ENCODE peak calls at places on chromosomes 12 and 14, in four cellular contexts. Q is endodermal cell, V is IMR-90, U is fibroblast of lung. M is an unnamed sample. For H3K4me1, the result is how much of the 10 kb centered on the place peaks cover.

GRCh38 chr12:122855985-122856831 is 21.0 kb downstream of the HIP1R start:
- DNase-seq in Q (peak), V (no peak), U (no peak), M (no peak)

GRCh38 chr12:19052689-19053088 is 76.8 kb upstream of the PLEKHA5 start:
- DNase-seq in Q (no peak), V (no peak), U (no peak), M (no peak)

GRCh38 chr12:119012179-119012578 is 30.8 kb downstream of the SRRM4 start:
- DNase-seq in Q (peak), V (no peak), U (no peak), M (no peak)

GRCh38 chr14:39351708-39352107 is 80.5 kb downstream of the FBXO33 start:
- DNase-seq in Q (no peak), V (peak), U (no peak), M (no peak)

GRCh38 chr14:68589447-68590232 is 203.2 kb downstream of the ZFP36L1 start:
- DNase-seq in Q (peak), V (peak), U (peak), M (no peak)

GRCh38 chr12:104519190-104519857 is 62.6 kb downstream of the CHST11 start:
- DNase-seq in Q (peak), V (no peak), U (no peak), M (no peak)

GRCh38 chr14:34843011-34843554 is 32.1 kb downstream of the BAZ1A start:
- DNase-seq in Q (peak), V (peak), U (peak), M (peak)

GRCh38 chr12:99153283-99153682 is 494.3 kb upstream of the GARIN6 start:
- DNase-seq in Q (no peak), V (no peak), U (no peak), M (no peak)

GRCh38 chr14:91376547-91377477 is 40.8 kb downstream of the CCDC88C start:
- DNase-seq in Q (peak), V (no peak), U (no peak), M (no peak)

GRCh38 chr12:80018119-80018518 is 81.2 kb upstream of the OTOGL start:
- DNase-seq in Q (no peak), V (no peak), U (no peak), M (no peak)

GRCh38 chr14:101362529-101363260 is 198.6 kb upstream of the DIO3 start:
- DNase-seq in Q (no peak), V (no peak), U (no peak), M (peak)

GRCh38 chr14:100383727-100384158 is 60.6 kb downstream of the SLC25A47 start:
- DNase-seq in Q (peak), V (peak), U (no peak), M (no peak)

GRCh38 chr12:105836235-105836634 is 302.5 kb downstream of the NUAK1 start:
- DNase-seq in Q (no peak), V (no peak), U (no peak), M (no peak)

GRCh38 chr12:107374136-107374535 is 280.8 kb upstream of the CRY1 start:
- DNase-seq in Q (no peak), V (no peak), U (no peak), M (no peak)

GRCh38 chr12:103310871-103311270 is 184.9 kb downstream of the C12orf42 start:
- DNase-seq in Q (no peak), V (no peak), U (no peak), M (no peak)

GRCh38 chr12:120971299-120972180 is 6.8 kb upstream of the HNF1A start:
- DNase-seq in Q (peak), V (peak), U (peak), M (no peak)

GRCh38 chr14:68363841-68364711 is 428.8 kb downstream of the ZFP36L1 start:
- DNase-seq in Q (peak), V (peak), U (peak), M (no peak)

GRCh38 chr14:30614155-30614554 is 8.0 kb upstream of the SCFD1 start:
- DNase-seq in Q (no peak), V (no peak), U (no peak), M (no peak)

GRCh38 chr12:84463756-84464495 is 448.7 kb downstream of the SLC6A15 start:
- DNase-seq in Q (no peak), V (peak), U (peak), M (no peak)

GRCh38 chr12:99984271-99985128 is at the start of gene ANKS1B:
- DNase-seq in Q (peak), V (peak), U (peak), M (no peak)

GRCh38 chr12:89138048-89138852 is 214.1 kb downstream of the DUSP6 start:
- DNase-seq in Q (no peak), V (peak), U (peak), M (no peak)

GRCh38 chr14:67567654-67568053 is 32.4 kb downstream of the PIGH start:
- DNase-seq in Q (no peak), V (no peak), U (no peak), M (peak)

GRCh38 chr14:81396108-81396507 is 4.0 kb downstream of the STON2 start:
- DNase-seq in Q (no peak), V (no peak), U (peak), M (no peak)

GRCh38 chr12:112530941-112531340 is 112.2 kb downstream of the PTPN11 start:
- DNase-seq in Q (no peak), V (no peak), U (no peak), M (no peak)

GRCh38 chr14:50018236-50019210 is 97.8 kb downstream of the VCPKMT start:
- DNase-seq in Q (no peak), V (peak), U (peak), M (no peak)

GRCh38 chr14:37625597-37626595 is 30.5 kb downstream of the TTC6 start:
- DNase-seq in Q (no peak), V (peak), U (peak), M (no peak)

GRCh38 chr12:84727964-84728363 is 184.6 kb downstream of the SLC6A15 start:
- DNase-seq in Q (peak), V (no peak), U (peak), M (no peak)

GRCh38 chr14:22314183-22314820 is 274.7 kb downstream of the DAD1 start:
- DNase-seq in Q (peak), V (peak), U (peak), M (no peak)

GRCh38 chr12:52319097-52319496 is 2.1 kb downstream of the KRT83 start:
- DNase-seq in Q (peak), V (no peak), U (no peak), M (no peak)

GRCh38 chr14:88026890-88027289 is 22.0 kb downstream of the GPR65 start:
- DNase-seq in Q (no peak), V (no peak), U (no peak), M (no peak)

GRCh38 chr12:127083028-127083949 is 1183.7 kb upstream of the TMEM132C start:
- DNase-seq in Q (no peak), V (peak), U (peak), M (no peak)

GRCh38 chr14:34302654-34303053 is 159.4 kb downstream of the SPTSSA start:
- DNase-seq in Q (no peak), V (no peak), U (peak), M (no peak)

GRCh38 chr12:47808049-47808448 is 11.7 kb downstream of the HDAC7 start:
- DNase-seq in Q (no peak), V (peak), U (peak), M (no peak)

GRCh38 chr14:59427653-59428578 is 37.3 kb downstream of the GPR135 start:
- DNase-seq in Q (no peak), V (no peak), U (peak), M (no peak)

GRCh38 chr14:103205541-103205906 is 82.3 kb downstream of the TNFAIP2 start:
- DNase-seq in Q (no peak), V (no peak), U (no peak), M (no peak)

GRCh38 chr12:76180401-76181277 is 96.2 kb upstream of the NAP1L1 start:
- DNase-seq in Q (peak), V (no peak), U (no peak), M (no peak)

GRCh38 chr12:102172436-102172835 is 25.2 kb downstream of the PMCH start:
- DNase-seq in Q (no peak), V (peak), U (peak), M (no peak)

GRCh38 chr12:102171951-102172350 is 25.7 kb downstream of the PMCH start:
- DNase-seq in Q (no peak), V (peak), U (no peak), M (no peak)

GRCh38 chr12:102174117-102174516 is 23.5 kb downstream of the PMCH start:
- DNase-seq in Q (no peak), V (no peak), U (no peak), M (no peak)

GRCh38 chr12:102167821-102168605 is 29.6 kb downstream of the PMCH start:
- DNase-seq in Q (no peak), V (peak), U (peak), M (no peak)

DNA sequence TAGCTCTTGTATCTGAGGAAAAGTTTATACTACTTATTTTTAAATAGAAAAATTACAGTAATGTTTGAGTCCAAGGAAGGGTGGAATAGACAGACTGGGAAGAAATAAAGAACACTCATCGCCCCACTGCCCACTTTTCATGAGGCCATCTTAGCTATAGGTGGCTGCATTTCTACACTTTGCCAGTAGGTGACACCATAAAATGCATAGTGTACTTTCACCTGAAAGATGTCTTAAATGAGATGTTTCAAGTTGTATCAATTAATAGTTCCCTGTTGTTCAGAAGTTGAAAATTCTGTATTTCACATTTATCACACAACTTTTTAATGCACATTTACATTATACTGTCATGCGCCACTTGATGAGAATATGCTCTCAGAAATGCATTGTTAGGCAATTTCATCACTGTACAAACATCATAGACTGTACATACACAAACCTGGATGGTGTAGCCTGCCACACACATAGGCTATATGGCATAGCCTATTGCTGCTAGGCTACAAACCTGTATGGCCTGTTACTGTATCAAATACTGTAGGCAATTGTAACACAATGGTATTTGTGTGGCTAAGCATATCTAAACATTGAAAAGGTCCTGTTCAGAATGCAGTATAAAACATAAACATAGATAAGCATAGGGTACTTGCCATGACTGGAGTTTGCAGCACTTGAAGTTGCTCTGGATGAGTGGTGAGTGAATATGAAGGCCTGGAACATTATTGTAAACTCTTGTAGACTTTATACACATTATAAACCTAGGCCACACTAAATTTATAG is 27.5 kb downstream of the PMCH start:
- DNase-seq in Q (no peak), V (peak), U (peak), M (no peak)
- TF ChIP-seq CTCF in Q (peak), V (peak), U (peak), M (peak)

DNA sequence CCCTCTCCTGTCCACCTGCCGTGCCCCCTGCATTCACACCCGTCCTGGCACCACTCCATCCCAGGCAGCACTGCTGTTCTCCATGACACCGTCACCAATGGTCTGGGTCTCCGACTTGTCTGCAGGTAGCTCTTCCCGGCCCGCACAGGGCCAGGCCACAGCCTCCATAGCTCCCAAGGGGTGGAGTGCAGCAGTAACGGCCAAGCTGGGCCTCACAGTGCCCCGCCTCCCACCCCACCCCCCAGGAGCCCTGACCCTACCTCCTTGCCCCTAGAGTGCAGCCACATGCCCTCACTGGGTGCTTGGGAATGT is 12.9 kb downstream of the FBRSL1 start:
- DNase-seq in Q (no peak), V (no peak), U (no peak), M (no peak)
- H3K4me1 ChIP-seq in Q (under half), V (under half), U (under half), M (under half)

GRCh38 chr14:33194551-33194950 is 255.9 kb downstream of the NPAS3 start:
- DNase-seq in Q (no peak), V (no peak), U (peak), M (no peak)
- H3K27ac ChIP-seq in Q (no peak), V (no peak), U (no peak), M (no peak)

DNA sequence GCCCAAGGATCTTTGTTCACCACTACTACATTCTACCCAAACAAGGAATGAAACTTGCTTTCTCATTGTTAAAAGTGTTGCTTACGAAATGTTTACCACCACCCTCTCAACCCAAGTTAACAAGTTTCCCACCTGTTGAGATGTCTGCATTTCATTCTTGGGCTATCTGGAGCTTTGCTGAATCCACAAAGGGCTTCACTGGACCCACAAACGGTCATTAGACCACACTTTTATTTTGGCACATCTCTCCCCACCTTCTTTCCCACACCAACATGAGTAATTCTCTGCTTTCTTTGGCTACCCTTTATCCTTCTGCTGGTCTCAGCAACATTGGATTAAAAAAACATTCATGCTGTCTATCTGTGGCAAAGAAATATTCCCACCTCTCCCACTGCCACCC is 78.0 kb downstream of the TMEM260 start:
- DNase-seq in Q (peak), V (no peak), U (peak), M (no peak)
- TF ChIP-seq CTCF in Q (no peak), V (no peak), U (no peak), M (no peak)

DNA sequence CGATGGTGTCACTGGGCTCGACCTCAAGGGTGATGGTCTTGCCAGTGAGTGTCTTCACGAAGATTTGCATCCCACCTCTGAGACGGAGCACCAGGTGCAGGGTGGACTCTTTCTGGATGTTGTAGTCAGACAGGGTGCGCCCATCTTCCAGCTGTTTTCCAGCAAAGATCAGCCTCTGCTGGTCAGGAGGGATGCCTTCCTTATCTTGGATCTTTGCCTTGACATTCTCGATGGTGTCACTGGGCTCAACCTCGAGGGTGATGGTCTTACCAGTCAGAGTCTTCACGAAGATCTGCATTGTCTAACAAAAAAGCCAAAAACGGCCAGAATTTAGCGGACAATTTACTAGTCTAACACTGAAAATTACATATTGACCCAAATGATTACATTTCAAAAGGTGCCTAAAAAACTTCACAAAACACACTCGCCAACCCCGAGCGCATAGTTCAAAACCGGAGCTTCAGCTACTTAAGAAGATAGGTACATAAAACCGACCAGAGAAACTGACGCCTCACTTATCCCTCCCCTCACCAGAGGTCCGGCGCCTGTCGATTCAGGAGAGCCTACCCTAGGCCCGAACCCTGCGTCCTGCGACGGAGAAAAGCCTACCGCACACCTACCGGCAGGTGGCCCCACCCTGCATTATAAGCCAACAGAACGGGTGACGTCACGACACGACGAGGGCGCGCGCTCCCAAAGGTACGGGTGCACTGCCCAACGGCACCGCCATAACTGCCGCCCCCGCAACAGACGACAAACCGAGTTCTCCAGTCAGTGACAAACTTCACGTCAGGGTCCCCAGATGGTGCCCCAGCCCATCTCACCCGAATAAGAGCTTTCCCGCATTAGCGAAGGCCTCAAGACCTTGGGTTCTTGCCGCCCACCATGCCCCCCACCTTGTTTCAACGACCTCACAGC is 717 bp downstream of the UBC start:
- DNase-seq in Q (peak), V (peak), U (peak), M (peak)
- H3K4me1 ChIP-seq in Q (under half), V (under half), U (under half), M (under half)

DNA sequence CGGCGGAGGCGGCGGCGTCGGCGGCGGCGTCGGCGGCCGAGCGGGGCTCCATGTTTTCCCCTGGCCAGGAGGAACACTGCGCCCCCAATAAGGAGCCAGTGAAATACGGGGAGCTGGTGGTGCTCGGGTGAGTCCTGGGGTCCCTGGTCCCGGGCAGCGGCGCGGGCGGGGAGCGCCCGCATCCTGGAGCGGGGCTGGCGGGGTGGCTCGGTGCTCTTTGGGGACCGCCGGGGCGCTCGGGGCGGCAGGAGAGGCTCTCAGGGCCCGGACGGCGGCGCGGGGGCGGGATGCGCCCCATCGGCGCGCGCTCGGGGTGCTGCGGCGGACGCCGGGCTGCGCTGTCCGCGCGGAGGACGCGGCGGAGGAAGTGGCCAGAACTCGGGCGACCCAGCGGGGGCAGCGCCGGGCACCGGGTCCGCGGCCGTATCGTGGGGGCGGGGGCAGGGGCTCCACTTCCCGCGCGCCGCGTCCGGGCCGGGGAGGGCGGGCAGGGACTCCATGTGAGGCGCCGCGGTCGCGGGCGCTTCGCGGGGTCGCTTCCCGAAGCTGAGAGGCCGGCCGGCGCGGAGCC is 485 bp downstream of the PELI2 start:
- DNase-seq in Q (peak), V (no peak), U (no peak), M (no peak)
- H3K27ac ChIP-seq in Q (peak), V (peak), U (peak), M (no peak)

GRCh38 chr12:6233121-6233971 is 33.1 kb downstream of the CD9 start:
- DNase-seq in Q (no peak), V (no peak), U (no peak), M (no peak)
- TF ChIP-seq CTCF in Q (peak), V (no peak), U (no peak), M (no peak)

GRCh38 chr14:61565181-61565580 is 130.1 kb upstream of the HIF1A start:
- DNase-seq in Q (no peak), V (peak), U (peak), M (no peak)
- H3K4me1 ChIP-seq in Q (under half), V (half or more), U (half or more), M (half or more)

M was measured in RWPE2.